ENCODE peak calls at places on chromosomes 5 and 9, in eight cellular contexts. H is uterus, D is left lung, E is dorsolateral prefrontal cortex, Y is upper lobe of right lung, Q is GM12864, O is OCI-LY7, N is lower leg skin. F is an unnamed sample.

GRCh38 chr9:79694676-79695400 is 123.1 kb downstream of the TLE4 start:
- DNase-seq in H (no peak), D (no peak), E (no peak), Y (no peak), Q (no peak), O (no peak), N (no peak), F (peak; percentile 6)

GRCh38 chr5:33059081-33059480 is 348.0 kb downstream of the NPR3 start:
- DNase-seq in H (no peak), D (no peak), E (no peak), Y (no peak), Q (no peak), O (no peak), N (no peak), F (no peak)

GRCh38 chr9:93262537-93263310 is 78.8 kb downstream of the WNK2 start:
- DNase-seq in H (no peak), D (peak; percentile 69), E (peak; percentile 17), Y (no peak), Q (no peak), O (no peak), N (peak; percentile 9), F (no peak)

GRCh38 chr9:130986311-130986940 is 22.5 kb upstream of the LAMC3 start:
- DNase-seq in H (no peak), D (no peak), E (no peak), Y (no peak), Q (no peak), O (no peak), N (no peak), F (no peak)

GRCh38 chr5:179153341-179153901 is 93.2 kb downstream of the ZNF354C start:
- DNase-seq in H (no peak), D (peak; percentile 77), E (peak; percentile 17), Y (peak; percentile 52), Q (no peak), O (no peak), N (no peak), F (no peak)

GRCh38 chr5:169827769-169828168 is 152.5 kb downstream of the INSYN2B start:
- DNase-seq in H (no peak), D (no peak), E (no peak), Y (no peak), Q (no peak), O (no peak), N (no peak), F (no peak)

GRCh38 chr9:114266969-114267368 is 55.9 kb upstream of the ORM1 start:
- DNase-seq in H (peak; percentile 39), D (no peak), E (no peak), Y (no peak), Q (no peak), O (no peak), N (no peak), F (no peak)

GRCh38 chr5:87410941-87411340 is 1.8 kb downstream of the CCNH start:
- DNase-seq in H (no peak), D (no peak), E (no peak), Y (no peak), Q (no peak), O (no peak), N (no peak), F (no peak)

GRCh38 chr5:62720036-62720441 is 141.4 kb downstream of the LRRC70 start:
- DNase-seq in H (no peak), D (no peak), E (no peak), Y (no peak), Q (peak; percentile 0), O (peak; percentile 24), N (no peak), F (peak; percentile 70)

GRCh38 chr9:4661165-4662095 is 664 bp upstream of the PLPP6 start:
- DNase-seq in H (no peak), D (no peak), E (no peak), Y (no peak), Q (no peak), O (no peak), N (no peak), F (no peak)

GRCh38 chr9:106307670-106308069 is 555.3 kb upstream of the ZNF462 start:
- DNase-seq in H (no peak), D (no peak), E (no peak), Y (no peak), Q (no peak), O (no peak), N (no peak), F (peak; percentile 17)

GRCh38 chr9:107105784-107106183 is 177.3 kb upstream of the RAD23B start:
- DNase-seq in H (no peak), D (no peak), E (no peak), Y (no peak), Q (no peak), O (no peak), N (no peak), F (no peak)

GRCh38 chr9:37374892-37375291 is 47.6 kb upstream of the GRHPR start:
- DNase-seq in H (no peak), D (no peak), E (no peak), Y (no peak), Q (peak; percentile 92), O (peak; percentile 99), N (no peak), F (peak; percentile 77)

GRCh38 chr5:161498531-161498930 is 48.0 kb downstream of the GABRB2 start:
- DNase-seq in H (no peak), D (no peak), E (no peak), Y (no peak), Q (no peak), O (no peak), N (no peak), F (no peak)

GRCh38 chr9:19975499-19975898 is 186.7 kb upstream of the SLC24A2 start:
- DNase-seq in H (no peak), D (no peak), E (no peak), Y (no peak), Q (no peak), O (no peak), N (no peak), F (no peak)

GRCh38 chr5:83745821-83746220 is 25.2 kb upstream of the HAPLN1 start:
- DNase-seq in H (no peak), D (no peak), E (no peak), Y (no peak), Q (no peak), O (no peak), N (no peak), F (no peak)

GRCh38 chr9:95462419-95463121 is 54.2 kb downstream of the PTCH1 start:
- DNase-seq in H (peak; percentile 68), D (no peak), E (peak; percentile 64), Y (no peak), Q (peak; percentile 89), O (peak; percentile 97), N (peak; percentile 76), F (peak; percentile 94)

GRCh38 chr5:55923177-55923872 is 71.4 kb downstream of the IL6ST start:
- DNase-seq in H (no peak), D (no peak), E (no peak), Y (no peak), Q (no peak), O (no peak), N (no peak), F (peak; percentile 38)
- H3K4me3 ChIP-seq in H (peak overlapping the region; percentile 11), D (peak overlapping the region; percentile 24), E (peak overlapping the region; percentile 38), Y (peak overlapping the region; percentile 55), Q (peak overlapping the region; percentile 31), O (no peak overlapping the region), N (peak overlapping the region; percentile 10), F (peak overlapping the region; percentile 50)

GRCh38 chr5:147742151-147742550 is 40.4 kb downstream of the JAKMIP2 start:
- DNase-seq in H (no peak), D (no peak), E (no peak), Y (no peak), Q (no peak), O (no peak), N (no peak), F (no peak)

GRCh38 chr5:147737921-147738320 is 44.6 kb downstream of the JAKMIP2 start:
- DNase-seq in H (no peak), D (no peak), E (no peak), Y (no peak), Q (no peak), O (no peak), N (no peak), F (no peak)

GRCh38 chr5:147743686-147744332 is 38.7 kb downstream of the JAKMIP2 start:
- DNase-seq in H (no peak), D (no peak), E (no peak), Y (no peak), Q (no peak), O (no peak), N (no peak), F (no peak)

GRCh38 chr5:147743012-147743411 is 39.5 kb downstream of the JAKMIP2 start:
- DNase-seq in H (no peak), D (no peak), E (no peak), Y (no peak), Q (no peak), O (no peak), N (no peak), F (no peak)

DNA sequence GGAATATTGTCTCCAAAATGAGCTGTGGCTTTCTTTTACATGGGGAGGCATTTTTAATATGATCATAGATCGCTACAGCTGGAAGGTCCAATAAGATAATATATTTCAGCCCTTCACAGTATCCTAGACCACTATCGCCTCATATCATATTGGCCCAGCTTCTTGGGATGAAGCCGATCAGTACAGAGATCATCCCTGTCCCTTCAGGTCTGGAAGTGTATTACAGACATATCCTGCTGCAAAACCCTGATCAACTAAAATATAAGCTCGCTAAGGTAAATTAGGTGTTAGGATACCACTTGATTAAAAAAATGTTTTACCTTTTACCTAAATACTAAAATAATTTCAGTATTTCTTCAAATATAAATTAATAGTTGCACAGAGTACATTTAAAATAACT is 41.7 kb downstream of the JAKMIP2 start:
- DNase-seq in H (no peak), D (no peak), E (no peak), Y (no peak), Q (no peak), O (no peak), N (no peak), F (no peak)
- TF ChIP-seq CTCF in H (no peak), D (no peak), E (no peak), Y (no peak), Q (no peak), O (no peak), N (no peak), F (no peak)

GRCh38 chr9:117704024-117704575 is at the start of gene TLR4:
- DNase-seq in H (peak; percentile 39), D (peak; percentile 87), E (peak; percentile 26), Y (peak; percentile 73), Q (peak; percentile 45), O (peak; percentile 90), N (peak; percentile 67), F (peak; percentile 69)
- H3K4me3 ChIP-seq in H (peak within 1 kb of the TSS; percentile 30), D (peak within 1 kb of the TSS; percentile 32), E (peak within 1 kb of the TSS; percentile 64), Y (peak within 1 kb of the TSS; percentile 55), Q (no peak within 1 kb of the TSS), O (peak within 1 kb of the TSS; percentile 74), N (peak within 1 kb of the TSS; percentile 41), F (no peak within 1 kb of the TSS)

DNA sequence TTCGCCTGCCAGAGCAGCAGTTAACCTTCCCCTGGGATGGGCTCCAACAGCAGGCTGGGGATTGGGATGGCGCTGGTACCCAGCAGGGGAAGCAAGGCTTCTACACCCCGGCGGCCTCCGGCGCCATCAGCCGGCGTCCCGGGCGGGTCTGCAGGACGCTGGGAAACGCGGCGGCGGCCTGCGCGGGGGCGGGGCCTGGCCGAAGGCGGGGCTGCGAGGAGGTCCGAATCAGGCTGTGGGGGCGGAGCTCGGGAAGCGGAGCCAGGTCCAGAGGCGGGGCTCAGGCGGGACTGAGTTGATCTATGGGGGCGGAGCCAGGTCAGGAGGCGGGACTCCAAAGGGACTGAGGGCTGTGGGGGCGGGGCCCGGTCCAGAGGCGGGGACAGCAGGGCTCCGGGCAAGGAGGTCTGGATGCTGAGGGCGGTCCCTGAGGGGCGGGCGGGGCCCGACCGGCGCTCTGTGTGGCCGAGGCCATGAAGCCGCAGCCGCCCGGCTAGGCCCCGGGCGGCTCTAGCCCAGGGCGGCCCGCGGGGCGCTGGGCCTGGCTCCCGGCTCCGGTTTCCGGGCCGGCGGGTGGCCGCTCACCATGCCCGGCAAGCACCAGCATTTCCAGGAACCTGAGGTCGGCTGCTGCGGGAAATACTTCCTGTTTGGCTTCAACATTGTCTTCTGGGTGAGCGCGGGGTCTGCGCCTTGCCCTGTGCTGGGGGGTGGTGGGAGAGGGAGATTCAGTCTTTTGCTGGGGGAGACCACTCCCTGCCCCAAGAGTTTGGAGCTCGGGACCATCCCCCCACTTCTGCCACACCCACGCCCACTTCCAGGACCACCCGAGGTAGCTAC is at the start of gene TSPAN17:
- DNase-seq in H (peak; percentile 100), D (peak; percentile 100), E (peak; percentile 99), Y (peak; percentile 100), Q (peak; percentile 90), O (peak; percentile 100), N (peak; percentile 100), F (peak; percentile 99)
- TF ChIP-seq CTCF in H (no peak), D (no peak), E (peak; percentile 70), Y (peak; percentile 25), Q (no peak), O (peak; percentile 62), N (no peak), F (peak; percentile 7)